ENCODE peak calls at places on chromosomes 5 and 9, in four cellular contexts. J, I, K and Q are unnamed samples.

GRCh38 chr5:76790632-76791290 is 28.1 kb upstream of the F2RL1 start:
- DNase-seq in K (no peak), J (peak), I (no peak), Q (no peak)

GRCh38 chr9:128628471-128629048 is 28.1 kb downstream of the DYNC2I2 start:
- DNase-seq in I (no peak), K (no peak), J (no peak), Q (no peak)

GRCh38 chr5:101080485-101081240 is 177.6 kb upstream of the ST8SIA4 start:
- DNase-seq in K (no peak), J (peak), I (no peak), Q (no peak)

GRCh38 chr9:27548055-27548741 is 18.6 kb upstream of the MOB3B start:
- DNase-seq in I (peak), J (peak), K (no peak), Q (no peak)

GRCh38 chr9:111874500-111874899 is 22.1 kb upstream of the UGCG start:
- DNase-seq in K (no peak), I (no peak), J (no peak), Q (no peak)

GRCh38 chr9:92952861-92953620 is 5.7 kb downstream of the FGD3 start:
- DNase-seq in K (no peak), J (no peak), I (no peak), Q (no peak)

GRCh38 chr5:53971096-53971495 is 339.3 kb downstream of the ARL15 start:
- DNase-seq in I (no peak), K (no peak), J (no peak), Q (no peak)

GRCh38 chr5:110054240-110054639 is 364.5 kb downstream of the MAN2A1 start:
- DNase-seq in I (peak), J (peak), K (no peak), Q (no peak)

GRCh38 chr5:150599917-150600511 is 40.4 kb upstream of the SYNPO start:
- DNase-seq in K (peak), J (peak), I (no peak), Q (no peak)

GRCh38 chr5:178118345-178118744 is 5.0 kb downstream of the N4BP3 start:
- DNase-seq in J (no peak), K (no peak), I (no peak), Q (no peak)

GRCh38 chr5:122999947-123000563 is 36.5 kb downstream of the PPIC start:
- DNase-seq in J (peak), I (peak), K (no peak), Q (peak)

GRCh38 chr9:113241161-113241560 is 19.8 kb downstream of the SLC31A1 start:
- DNase-seq in J (no peak), K (no peak), I (no peak), Q (no peak)

GRCh38 chr9:93258818-93259489 is 75.0 kb downstream of the WNK2 start:
- DNase-seq in J (no peak), I (no peak), K (no peak), Q (no peak)

GRCh38 chr9:123318961-123319421 is 37.0 kb upstream of the CRB2 start:
- DNase-seq in I (no peak), J (no peak), K (no peak), Q (no peak)

GRCh38 chr9:129895376-129896268 is 60.4 kb downstream of the USP20 start:
- DNase-seq in J (no peak), K (no peak), I (no peak), Q (no peak)

GRCh38 chr5:108345541-108346171 is 36.2 kb downstream of the FBXL17 start:
- DNase-seq in I (peak), J (peak), K (no peak), Q (no peak)

GRCh38 chr9:93111371-93112115 is 15.5 kb downstream of the CARD19 start:
- DNase-seq in I (no peak), J (peak), K (peak), Q (no peak)

GRCh38 chr5:111144352-111144930 is 52.3 kb downstream of the WDR36 start:
- DNase-seq in I (no peak), K (no peak), J (no peak), Q (peak)

GRCh38 chr5:115321309-115321708 is 24.9 kb upstream of the CCDC112 start:
- DNase-seq in K (no peak), I (no peak), J (no peak), Q (no peak)

GRCh38 chr9:89865357-89865756 is 260.5 kb downstream of the GADD45G start:
- DNase-seq in K (no peak), I (no peak), J (no peak), Q (no peak)

GRCh38 chr5:132110195-132110594 is 36.6 kb downstream of the CSF2 start:
- DNase-seq in K (no peak), J (no peak), I (no peak), Q (no peak)

GRCh38 chr9:92100237-92100911 is 14.8 kb downstream of the SPTLC1 start:
- DNase-seq in K (no peak), I (no peak), J (peak), Q (no peak)

GRCh38 chr9:6354072-6354686 is 26.0 kb downstream of the TPD52L3 start:
- DNase-seq in J (peak), I (peak), K (no peak), Q (peak)

GRCh38 chr5:142327111-142327842 is 2.5 kb upstream of the SPRY4 start:
- DNase-seq in I (no peak), K (no peak), J (peak), Q (no peak)

GRCh38 chr9:137454506-137455360 is 4.4 kb downstream of the NSMF start:
- DNase-seq in I (no peak), J (peak), K (peak), Q (no peak)

GRCh38 chr5:147712024-147712423 is 70.5 kb downstream of the JAKMIP2 start:
- DNase-seq in K (no peak), J (no peak), I (no peak), Q (no peak)